ENCODE peak calls at places on chromosome 1, in four cellular contexts. F is HCT116, Z is K562, L is SK-N-SH. U is an unnamed sample.

GRCh38 chr1:15703562-15703961 is 19.4 kb downstream of the PLEKHM2 start:
- DNase-seq in F (no peak), Z (no peak), L (no peak), U (no peak)

GRCh38 chr1:87292684-87293493 is 35.8 kb upstream of the LMO4 start:
- DNase-seq in F (peak), Z (peak), L (peak), U (peak)

GRCh38 chr1:229258031-229258850 is 12.7 kb upstream of the RAB4A start:
- DNase-seq in F (peak), Z (peak), L (peak), U (peak)

GRCh38 chr1:111406325-111406768 is 21.2 kb downstream of the OVGP1 start:
- DNase-seq in F (no peak), Z (no peak), L (peak), U (no peak)

GRCh38 chr1:25688390-25689119 is 72.0 kb downstream of the MAN1C1 start:
- DNase-seq in F (no peak), Z (no peak), L (peak), U (no peak)

GRCh38 chr1:185853739-185854138 is 119.5 kb downstream of the HMCN1 start:
- DNase-seq in F (no peak), Z (no peak), L (no peak), U (no peak)

GRCh38 chr1:100036718-100037664 is 67.2 kb downstream of the SLC35A3 start:
- DNase-seq in F (no peak), Z (peak), L (peak), U (peak)

GRCh38 chr1:172513480-172513879 is 19.5 kb upstream of the SUCO start:
- DNase-seq in F (no peak), Z (no peak), L (no peak), U (no peak)

GRCh38 chr1:146032613-146033219 is 11.2 kb upstream of the HJV start:
- DNase-seq in F (peak), Z (peak), L (peak), U (peak)

GRCh38 chr1:43421976-43422750 is 31.6 kb downstream of the HYI start:
- DNase-seq in F (no peak), Z (no peak), L (no peak), U (no peak)

GRCh38 chr1:145959333-145959732 is 1.5 kb upstream of the LIX1L start:
- DNase-seq in F (no peak), Z (no peak), L (no peak), U (no peak)

GRCh38 chr1:17119076-17119743 is at the start of gene PADI2:
- DNase-seq in F (peak), Z (peak), L (peak), U (no peak)
- TF ChIP-seq ELF1 in F (no peak), Z (no peak), L (no peak), U (no peak)

DNA sequence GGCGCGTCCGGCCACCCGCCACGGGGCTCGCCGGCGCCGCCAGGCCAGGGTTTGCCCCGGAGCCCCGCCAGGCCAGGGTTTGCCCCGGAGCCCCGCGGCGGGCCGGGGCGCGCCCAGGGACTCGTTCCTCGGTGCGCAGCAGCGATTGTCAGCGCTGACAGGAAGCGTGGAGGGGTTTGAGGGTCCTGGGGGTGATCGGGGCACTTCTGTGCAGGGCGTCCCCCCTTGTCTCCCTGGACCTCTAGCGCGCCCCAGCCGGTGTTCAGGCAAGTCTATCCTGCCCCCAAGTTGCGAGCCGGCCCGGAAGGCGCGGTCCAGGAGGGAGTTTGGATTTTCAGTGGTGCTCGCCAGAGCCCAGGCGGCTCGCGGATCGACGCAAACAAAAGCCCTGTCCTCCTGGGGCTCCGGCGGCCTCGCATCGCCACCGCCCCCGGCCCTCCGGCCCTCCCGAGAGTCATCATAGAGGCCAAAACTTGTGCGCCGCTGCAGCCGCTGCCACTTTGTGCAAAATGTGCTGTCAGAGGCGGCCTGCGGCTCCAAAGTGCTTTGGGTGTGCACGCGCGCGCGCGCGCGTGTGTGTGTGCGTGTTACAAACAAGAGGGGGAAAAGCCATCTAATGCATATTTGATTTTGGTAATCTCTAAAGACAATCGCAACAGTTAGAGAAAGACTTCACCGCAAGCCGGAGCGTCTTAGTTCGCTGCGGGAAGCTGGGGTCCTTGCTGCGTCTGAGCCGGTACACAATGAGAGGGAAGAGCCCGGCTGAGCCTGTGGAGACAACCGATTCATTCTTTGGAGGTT is 1.0 kb downstream of the ROR1 start:
- DNase-seq in F (no peak), Z (no peak), L (peak), U (no peak)
- TF ChIP-seq ELF1 in F (no peak), Z (no peak), L (no peak), U (no peak)

GRCh38 chr1:157137051-157137772 is 983 bp downstream of the ETV3 start:
- DNase-seq in F (no peak), Z (peak), L (peak), U (no peak)
- TF ChIP-seq ELF1 in F (no peak), Z (peak), L (no peak), U (no peak)

GRCh38 chr1:205259998-205260397 is 32.3 kb downstream of the TMCC2 start:
- DNase-seq in F (no peak), Z (no peak), L (no peak), U (no peak)

GRCh38 chr1:205266584-205267305 is 39.0 kb downstream of the TMCC2 start:
- DNase-seq in F (no peak), Z (no peak), L (no peak), U (no peak)

GRCh38 chr1:205261946-205262668 is 34.4 kb downstream of the TMCC2 start:
- DNase-seq in F (no peak), Z (no peak), L (no peak), U (no peak)

GRCh38 chr1:205262706-205263105 is 35.0 kb downstream of the TMCC2 start:
- DNase-seq in F (no peak), Z (no peak), L (no peak), U (no peak)

GRCh38 chr1:205263580-205264190 is 35.9 kb downstream of the TMCC2 start:
- DNase-seq in F (no peak), Z (peak), L (no peak), U (no peak)
- TF ChIP-seq ELF1 in F (no peak), Z (peak), L (no peak), U (no peak)

DNA sequence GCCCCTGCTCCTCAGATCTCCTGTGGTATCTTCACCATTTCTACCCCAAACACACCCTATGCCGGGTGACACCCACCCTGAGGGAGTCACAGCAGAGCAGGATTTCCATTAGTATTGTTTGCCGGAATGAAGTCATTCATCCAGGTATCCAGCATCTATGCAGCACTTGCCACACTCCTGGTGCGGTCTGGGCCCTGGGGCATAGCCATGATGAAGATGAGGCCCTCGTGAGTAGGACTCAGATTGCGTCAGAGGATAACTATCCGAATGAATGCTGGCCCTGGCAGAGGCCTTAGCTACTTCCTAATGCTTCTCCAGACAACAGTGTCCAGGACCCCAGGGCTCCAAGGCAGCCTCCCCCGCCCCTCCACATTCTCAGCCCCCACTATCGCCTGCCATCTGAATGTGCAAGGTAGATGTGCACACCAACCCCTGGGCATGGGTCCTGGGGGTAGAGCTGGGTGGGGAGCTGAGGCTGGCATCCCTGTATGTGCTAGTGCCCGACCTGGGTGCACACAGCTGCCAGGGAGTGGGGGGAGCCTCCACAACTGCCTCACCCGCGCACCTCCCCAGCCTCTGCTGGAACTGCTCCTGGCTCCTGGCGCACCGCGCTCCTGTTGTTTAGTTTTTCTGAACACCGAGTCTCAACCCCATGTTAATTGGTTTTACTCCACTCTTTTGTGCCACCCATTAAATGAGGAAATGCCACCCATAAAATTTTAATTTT is 25.5 kb upstream of the ZC3H12A start:
- DNase-seq in F (no peak), Z (no peak), L (no peak), U (no peak)
- TF ChIP-seq ELF1 in F (no peak), Z (no peak), L (no peak), U (no peak)

GRCh38 chr1:74767490-74767889 is 34.5 kb downstream of the TYW3 start:
- DNase-seq in F (peak), Z (peak), L (no peak), U (peak)
- TF ChIP-seq ELF1 in F (no peak), Z (no peak), L (no peak), U (no peak)

GRCh38 chr1:247518613-247518891 is 17.7 kb downstream of the OR2C3 start:
- DNase-seq in F (no peak), Z (no peak), L (no peak), U (no peak)

GRCh38 chr1:247517795-247518612 is 18.2 kb downstream of the OR2C3 start:
- DNase-seq in F (no peak), Z (peak), L (peak), U (no peak)
- TF ChIP-seq ELF1 in F (no peak), Z (no peak), L (no peak), U (no peak)